ENCODE peak calls at places on chromosomes 7 and 10, in five cellular contexts. S, O, P, E and U are unnamed samples.

GRCh38 chr7:49483142-49483541 is 290.3 kb upstream of the VWC2 start:
- DNase-seq in S (no peak), O (no peak), P (no peak), E (no peak), U (no peak)

GRCh38 chr10:128851726-128852125 is 615.3 kb upstream of the MGMT start:
- DNase-seq in S (no peak), O (no peak), P (no peak), E (no peak), U (peak)

GRCh38 chr7:46000513-46000912 is 79.4 kb upstream of the IGFBP3 start:
- DNase-seq in S (no peak), O (no peak), P (no peak), E (no peak), U (no peak)

GRCh38 chr7:159112136-159113011 is 32.3 kb downstream of the VIPR2 start:
- DNase-seq in S (no peak), O (peak), P (no peak), E (no peak), U (no peak)

GRCh38 chr10:78028438-78029293 is 649 bp downstream of the POLR3A start:
- DNase-seq in S (no peak), O (no peak), P (peak), E (no peak), U (no peak)

GRCh38 chr10:16518822-16519221 is 2.9 kb downstream of the C1QL3 start:
- DNase-seq in S (peak), O (no peak), P (no peak), E (no peak), U (no peak)

GRCh38 chr7:105161366-105161765 is 147.4 kb downstream of the KMT2E start:
- DNase-seq in S (peak), O (no peak), P (no peak), E (no peak), U (no peak)

GRCh38 chr7:132655071-132655761 is 78.9 kb upstream of the PLXNA4 start:
- DNase-seq in S (no peak), O (no peak), P (no peak), E (peak), U (peak)

GRCh38 chr7:130430841-130431713 is 9.7 kb downstream of the CEP41 start:
- DNase-seq in S (peak), O (no peak), P (no peak), E (no peak), U (no peak)

GRCh38 chr10:127228195-127228785 is 31.9 kb upstream of the INSYN2A start:
- DNase-seq in S (no peak), O (no peak), P (no peak), E (no peak), U (no peak)

GRCh38 chr7:143345428-143345900 is 17.0 kb downstream of the FAM131B start:
- DNase-seq in S (peak), O (peak), P (no peak), E (peak), U (no peak)